ENCODE peak calls at places on chromosomes 5 and 9, in eight cellular contexts. One of them, this sample, is unnamed.
A peak's percentile ranks its signal among the peaks of the same experiment; 100 is the strongest.

GRCh38 chr5:137316346-137316736 is 182.8 kb downstream of the SPOCK1 start:
- DNase-seq in AG10803: no peak
- DNase-seq in fibroblast of the aortic adventitia: peak; percentile 82
- DNase-seq in fibroblast of villous mesenchyme: no peak
- DNase-seq in tibial artery: no peak
- DNase-seq in lung: no peak
- DNase-seq in coronary artery: no peak
- DNase-seq in CD8-positive, alpha-beta T cell: no peak
- DNase-seq in this sample: peak; percentile 41

GRCh38 chr9:84867171-84867570 is 197.6 kb downstream of the NTRK2 start:
- DNase-seq in AG10803: no peak
- DNase-seq in fibroblast of the aortic adventitia: peak; percentile 13
- DNase-seq in fibroblast of villous mesenchyme: no peak
- DNase-seq in tibial artery: no peak
- DNase-seq in lung: no peak
- DNase-seq in coronary artery: no peak
- DNase-seq in CD8-positive, alpha-beta T cell: no peak
- DNase-seq in this sample: no peak

GRCh38 chr9:102069969-102070368 is 331.5 kb upstream of the GRIN3A start:
- DNase-seq in AG10803: no peak
- DNase-seq in fibroblast of the aortic adventitia: no peak
- DNase-seq in fibroblast of villous mesenchyme: peak; percentile 9
- DNase-seq in tibial artery: no peak
- DNase-seq in lung: no peak
- DNase-seq in coronary artery: no peak
- DNase-seq in CD8-positive, alpha-beta T cell: no peak
- DNase-seq in this sample: peak; percentile 17

GRCh38 chr5:78586251-78586650 is 62.3 kb downstream of the LHFPL2 start:
- DNase-seq in AG10803: peak; percentile 99
- DNase-seq in fibroblast of the aortic adventitia: peak; percentile 96
- DNase-seq in fibroblast of villous mesenchyme: peak; percentile 99
- DNase-seq in tibial artery: no peak
- DNase-seq in lung: no peak
- DNase-seq in coronary artery: no peak
- DNase-seq in CD8-positive, alpha-beta T cell: no peak
- DNase-seq in this sample: peak; percentile 99

GRCh38 chr5:173786296-173787187 is 101.6 kb upstream of the CPEB4 start:
- DNase-seq in AG10803: no peak
- DNase-seq in fibroblast of the aortic adventitia: no peak
- DNase-seq in fibroblast of villous mesenchyme: no peak
- DNase-seq in tibial artery: peak; percentile 4
- DNase-seq in lung: no peak
- DNase-seq in coronary artery: no peak
- DNase-seq in CD8-positive, alpha-beta T cell: no peak
- DNase-seq in this sample: no peak

GRCh38 chr9:79858509-79858908 is 286.7 kb downstream of the TLE4 start:
- DNase-seq in AG10803: peak; percentile 31
- DNase-seq in fibroblast of the aortic adventitia: peak; percentile 37
- DNase-seq in fibroblast of villous mesenchyme: peak; percentile 56
- DNase-seq in tibial artery: no peak
- DNase-seq in lung: no peak
- DNase-seq in coronary artery: no peak
- DNase-seq in CD8-positive, alpha-beta T cell: no peak
- DNase-seq in this sample: peak; percentile 8

GRCh38 chr9:79383096-79383495 is 188.7 kb upstream of the TLE4 start:
- DNase-seq in AG10803: no peak
- DNase-seq in fibroblast of the aortic adventitia: no peak
- DNase-seq in fibroblast of villous mesenchyme: no peak
- DNase-seq in tibial artery: no peak
- DNase-seq in lung: no peak
- DNase-seq in coronary artery: no peak
- DNase-seq in CD8-positive, alpha-beta T cell: no peak
- DNase-seq in this sample: no peak

GRCh38 chr9:20216438-20216837 is 405.9 kb downstream of the MLLT3 start:
- DNase-seq in AG10803: no peak
- DNase-seq in fibroblast of the aortic adventitia: no peak
- DNase-seq in fibroblast of villous mesenchyme: no peak
- DNase-seq in tibial artery: no peak
- DNase-seq in lung: no peak
- DNase-seq in coronary artery: no peak
- DNase-seq in CD8-positive, alpha-beta T cell: no peak
- DNase-seq in this sample: no peak

GRCh38 chr5:60184599-60184998 is 291.1 kb upstream of the PDE4D start:
- DNase-seq in AG10803: peak; percentile 1
- DNase-seq in fibroblast of the aortic adventitia: no peak
- DNase-seq in fibroblast of villous mesenchyme: peak; percentile 30
- DNase-seq in tibial artery: no peak
- DNase-seq in lung: no peak
- DNase-seq in coronary artery: no peak
- DNase-seq in CD8-positive, alpha-beta T cell: no peak
- DNase-seq in this sample: no peak

GRCh38 chr9:93190656-93191353 is 6.9 kb downstream of the WNK2 start:
- DNase-seq in AG10803: no peak
- DNase-seq in fibroblast of the aortic adventitia: no peak
- DNase-seq in fibroblast of villous mesenchyme: no peak
- DNase-seq in tibial artery: no peak
- DNase-seq in lung: no peak
- DNase-seq in coronary artery: no peak
- DNase-seq in CD8-positive, alpha-beta T cell: no peak
- DNase-seq in this sample: no peak

GRCh38 chr5:146586752-146587151 is 70.8 kb upstream of the GPR151 start:
- DNase-seq in AG10803: no peak
- DNase-seq in fibroblast of the aortic adventitia: no peak
- DNase-seq in fibroblast of villous mesenchyme: no peak
- DNase-seq in tibial artery: no peak
- DNase-seq in lung: no peak
- DNase-seq in coronary artery: no peak
- DNase-seq in CD8-positive, alpha-beta T cell: no peak
- DNase-seq in this sample: no peak

GRCh38 chr5:135468086-135468485 is 15.9 kb upstream of the TIFAB start:
- DNase-seq in AG10803: no peak
- DNase-seq in fibroblast of the aortic adventitia: no peak
- DNase-seq in fibroblast of villous mesenchyme: no peak
- DNase-seq in tibial artery: peak; percentile 45
- DNase-seq in lung: no peak
- DNase-seq in coronary artery: no peak
- DNase-seq in CD8-positive, alpha-beta T cell: no peak
- DNase-seq in this sample: no peak

GRCh38 chr5:74630387-74631087 is 10.0 kb downstream of the ENC1 start:
- DNase-seq in AG10803: peak; percentile 75
- DNase-seq in fibroblast of the aortic adventitia: peak; percentile 93
- DNase-seq in fibroblast of villous mesenchyme: peak; percentile 35
- DNase-seq in tibial artery: no peak
- DNase-seq in lung: no peak
- DNase-seq in coronary artery: no peak
- DNase-seq in CD8-positive, alpha-beta T cell: no peak
- DNase-seq in this sample: peak; percentile 91

GRCh38 chr5:109953821-109954220 is 264.1 kb downstream of the MAN2A1 start:
- DNase-seq in AG10803: peak; percentile 33
- DNase-seq in fibroblast of the aortic adventitia: no peak
- DNase-seq in fibroblast of villous mesenchyme: no peak
- DNase-seq in tibial artery: no peak
- DNase-seq in lung: no peak
- DNase-seq in coronary artery: no peak
- DNase-seq in CD8-positive, alpha-beta T cell: no peak
- DNase-seq in this sample: no peak
- H3K4me3 ChIP-seq in AG10803: no peak overlapping the region
- H3K4me3 ChIP-seq in fibroblast of the aortic adventitia: no peak overlapping the region
- H3K4me3 ChIP-seq in fibroblast of villous mesenchyme: no peak overlapping the region
- H3K4me3 ChIP-seq in tibial artery: no peak overlapping the region
- H3K4me3 ChIP-seq in lung: no peak overlapping the region
- H3K4me3 ChIP-seq in coronary artery: no peak overlapping the region
- H3K4me3 ChIP-seq in CD8-positive, alpha-beta T cell: no peak overlapping the region
- H3K4me3 ChIP-seq in this sample: no peak overlapping the region

GRCh38 chr5:38847549-38848341 is 1.9 kb downstream of the OSMR start:
- DNase-seq in AG10803: no peak
- DNase-seq in fibroblast of the aortic adventitia: peak; percentile 58
- DNase-seq in fibroblast of villous mesenchyme: peak; percentile 44
- DNase-seq in tibial artery: no peak
- DNase-seq in lung: no peak
- DNase-seq in coronary artery: no peak
- DNase-seq in CD8-positive, alpha-beta T cell: no peak
- DNase-seq in this sample: no peak

GRCh38 chr5:38848637-38849036 is 2.8 kb downstream of the OSMR start:
- DNase-seq in AG10803: no peak
- DNase-seq in fibroblast of the aortic adventitia: no peak
- DNase-seq in fibroblast of villous mesenchyme: no peak
- DNase-seq in tibial artery: no peak
- DNase-seq in lung: no peak
- DNase-seq in coronary artery: no peak
- DNase-seq in CD8-positive, alpha-beta T cell: no peak
- DNase-seq in this sample: no peak

GRCh38 chr5:38846379-38846967 is 661 bp downstream of the OSMR start:
- DNase-seq in AG10803: peak; percentile 34
- DNase-seq in fibroblast of the aortic adventitia: peak; percentile 43
- DNase-seq in fibroblast of villous mesenchyme: peak; percentile 36
- DNase-seq in tibial artery: no peak
- DNase-seq in lung: no peak
- DNase-seq in coronary artery: no peak
- DNase-seq in CD8-positive, alpha-beta T cell: no peak
- DNase-seq in this sample: no peak

GRCh38 chr5:38843665-38844064 is 2.1 kb upstream of the OSMR start:
- DNase-seq in AG10803: no peak
- DNase-seq in fibroblast of the aortic adventitia: no peak
- DNase-seq in fibroblast of villous mesenchyme: no peak
- DNase-seq in tibial artery: no peak
- DNase-seq in lung: no peak
- DNase-seq in coronary artery: no peak
- DNase-seq in CD8-positive, alpha-beta T cell: no peak
- DNase-seq in this sample: no peak

GRCh38 chr5:38845555-38846378 is at the start of gene OSMR:
- DNase-seq in AG10803: peak; percentile 99
- DNase-seq in fibroblast of the aortic adventitia: peak; percentile 99
- DNase-seq in fibroblast of villous mesenchyme: peak; percentile 99
- DNase-seq in tibial artery: peak; percentile 99
- DNase-seq in lung: peak; percentile 97
- DNase-seq in coronary artery: peak; percentile 99
- DNase-seq in CD8-positive, alpha-beta T cell: no peak
- DNase-seq in this sample: peak; percentile 99
- H3K4me3 ChIP-seq in AG10803: peak within 1 kb of the TSS; percentile 71
- H3K4me3 ChIP-seq in fibroblast of the aortic adventitia: peak within 1 kb of the TSS; percentile 93
- H3K4me3 ChIP-seq in fibroblast of villous mesenchyme: peak within 1 kb of the TSS; percentile 71
- H3K4me3 ChIP-seq in tibial artery: peak within 1 kb of the TSS; percentile 80
- H3K4me3 ChIP-seq in lung: peak within 1 kb of the TSS; percentile 80
- H3K4me3 ChIP-seq in coronary artery: peak within 1 kb of the TSS; percentile 92
- H3K4me3 ChIP-seq in CD8-positive, alpha-beta T cell: no peak within 1 kb of the TSS
- H3K4me3 ChIP-seq in this sample: peak within 1 kb of the TSS; percentile 95

GRCh38 chr9:16575878-16576245 is 294.6 kb downstream of the BNC2 start:
- DNase-seq in AG10803: no peak
- DNase-seq in fibroblast of the aortic adventitia: peak; percentile 46
- DNase-seq in fibroblast of villous mesenchyme: peak; percentile 28
- DNase-seq in tibial artery: no peak
- DNase-seq in lung: no peak
- DNase-seq in coronary artery: no peak
- DNase-seq in CD8-positive, alpha-beta T cell: no peak
- DNase-seq in this sample: peak; percentile 31
- H3K4me3 ChIP-seq in AG10803: no peak overlapping the region
- H3K4me3 ChIP-seq in fibroblast of the aortic adventitia: no peak overlapping the region
- H3K4me3 ChIP-seq in fibroblast of villous mesenchyme: no peak overlapping the region
- H3K4me3 ChIP-seq in tibial artery: peak overlapping the region; percentile 6
- H3K4me3 ChIP-seq in lung: no peak overlapping the region
- H3K4me3 ChIP-seq in coronary artery: peak overlapping the region; percentile 13
- H3K4me3 ChIP-seq in CD8-positive, alpha-beta T cell: no peak overlapping the region
- H3K4me3 ChIP-seq in this sample: peak overlapping the region; percentile 25

DNA sequence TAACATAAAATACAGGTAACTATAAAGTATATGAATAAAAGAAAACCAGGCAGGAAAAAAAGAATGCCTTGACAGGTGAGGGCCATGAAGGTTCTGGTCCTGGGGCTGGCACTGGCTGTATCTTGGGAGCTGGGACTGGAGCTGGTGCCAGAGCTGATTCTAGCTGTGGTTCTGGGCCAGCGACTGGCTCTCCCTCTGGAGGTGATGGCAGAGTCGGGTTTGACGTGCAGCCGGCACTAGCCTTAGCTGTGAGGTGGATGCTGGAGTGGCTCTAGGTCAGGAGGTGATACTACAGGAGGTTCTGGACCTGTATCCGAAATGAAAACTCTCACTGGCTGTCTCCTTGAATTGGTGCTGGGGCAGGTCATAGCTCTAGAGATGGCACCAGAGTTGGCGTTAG is 22.3 kb downstream of the OBP2B start:
- DNase-seq in AG10803: no peak
- DNase-seq in fibroblast of the aortic adventitia: no peak
- DNase-seq in fibroblast of villous mesenchyme: no peak
- DNase-seq in tibial artery: no peak
- DNase-seq in lung: no peak
- DNase-seq in coronary artery: no peak
- DNase-seq in CD8-positive, alpha-beta T cell: no peak
- DNase-seq in this sample: no peak
- H3K4me3 ChIP-seq in AG10803: no peak overlapping the region
- H3K4me3 ChIP-seq in fibroblast of the aortic adventitia: no peak overlapping the region
- H3K4me3 ChIP-seq in fibroblast of villous mesenchyme: no peak overlapping the region
- H3K4me3 ChIP-seq in tibial artery: no peak overlapping the region
- H3K4me3 ChIP-seq in lung: no peak overlapping the region
- H3K4me3 ChIP-seq in coronary artery: no peak overlapping the region
- H3K4me3 ChIP-seq in CD8-positive, alpha-beta T cell: no peak overlapping the region
- H3K4me3 ChIP-seq in this sample: no peak overlapping the region

GRCh38 chr9:130765135-130766030 is 69.7 kb upstream of the ABL1 start:
- DNase-seq in AG10803: peak; percentile 28
- DNase-seq in fibroblast of the aortic adventitia: no peak
- DNase-seq in fibroblast of villous mesenchyme: no peak
- DNase-seq in tibial artery: no peak
- DNase-seq in lung: no peak
- DNase-seq in coronary artery: no peak
- DNase-seq in CD8-positive, alpha-beta T cell: no peak
- DNase-seq in this sample: peak; percentile 73
- H3K4me3 ChIP-seq in AG10803: no peak overlapping the region
- H3K4me3 ChIP-seq in fibroblast of the aortic adventitia: no peak overlapping the region
- H3K4me3 ChIP-seq in fibroblast of villous mesenchyme: no peak overlapping the region
- H3K4me3 ChIP-seq in tibial artery: no peak overlapping the region
- H3K4me3 ChIP-seq in lung: no peak overlapping the region
- H3K4me3 ChIP-seq in coronary artery: no peak overlapping the region
- H3K4me3 ChIP-seq in CD8-positive, alpha-beta T cell: no peak overlapping the region
- H3K4me3 ChIP-seq in this sample: no peak overlapping the region

GRCh38 chr5:42487821-42488220 is 64.6 kb downstream of the GHR start:
- DNase-seq in AG10803: no peak
- DNase-seq in fibroblast of the aortic adventitia: no peak
- DNase-seq in fibroblast of villous mesenchyme: no peak
- DNase-seq in tibial artery: no peak
- DNase-seq in lung: no peak
- DNase-seq in coronary artery: no peak
- DNase-seq in CD8-positive, alpha-beta T cell: no peak
- DNase-seq in this sample: no peak
- H3K4me3 ChIP-seq in AG10803: no peak overlapping the region
- H3K4me3 ChIP-seq in fibroblast of the aortic adventitia: no peak overlapping the region
- H3K4me3 ChIP-seq in fibroblast of villous mesenchyme: no peak overlapping the region
- H3K4me3 ChIP-seq in tibial artery: no peak overlapping the region
- H3K4me3 ChIP-seq in lung: no peak overlapping the region
- H3K4me3 ChIP-seq in coronary artery: no peak overlapping the region
- H3K4me3 ChIP-seq in CD8-positive, alpha-beta T cell: no peak overlapping the region
- H3K4me3 ChIP-seq in this sample: no peak overlapping the region

This sample was measured in fibroblast of pulmonary artery.